ENCODE peak calls at places on chromosomes 16 and 17, in ten cellular contexts. H is GM23248, Q is astrocyte, I is hepatocyte, F is neural progenitor cell, E is PC-3, P is MM.1S, C is GM23338, M is fibroblast of lung, G is mammary epithelial cell. W is an unnamed sample.

GRCh38 chr17:67830440-67830839 is 5.1 kb downstream of the BPTF start:
- DNase-seq in G (no peak), Q (no peak), H (peak), F (peak), E (peak), C (peak), M (no peak), I (peak), P (no peak), W (no peak)

GRCh38 chr17:29789186-29790170 is 140.6 kb downstream of the SSH2 start:
- DNase-seq in H (peak), C (no peak), I (no peak), E (peak), P (no peak), F (peak), G (peak), M (peak), Q (peak), W (no peak)

GRCh38 chr17:27237890-27238289 is 56.0 kb upstream of the WSB1 start:
- DNase-seq in M (no peak), G (no peak), Q (no peak), C (no peak), P (no peak), I (no peak), E (no peak), H (no peak), F (no peak), W (no peak)

GRCh38 chr16:89545831-89546574 is 14.5 kb upstream of the RPL13 start:
- DNase-seq in G (no peak), E (no peak), C (no peak), M (no peak), H (no peak), F (no peak), I (peak), P (no peak), Q (no peak), W (no peak)

GRCh38 chr16:23535901-23536300 is 21.2 kb downstream of the EARS2 start:
- DNase-seq in H (peak), I (no peak), C (no peak), E (no peak), F (no peak), P (no peak), Q (peak), M (no peak), G (peak), W (no peak)

GRCh38 chr16:84730406-84731106 is 30.8 kb downstream of the USP10 start:
- DNase-seq in I (peak), C (peak), P (no peak), F (no peak), Q (peak), M (peak), H (peak), G (peak), E (peak), W (peak)

GRCh38 chr16:56606071-56606687 is 2.2 kb upstream of the MT2A start:
- DNase-seq in F (no peak), P (no peak), G (peak), Q (peak), H (peak), C (no peak), M (no peak), I (peak), E (peak), W (no peak)

GRCh38 chr16:25625620-25626019 is 66.1 kb upstream of the HS3ST4 start:
- DNase-seq in H (no peak), M (no peak), G (peak), Q (no peak), C (no peak), P (no peak), E (no peak), I (no peak), F (no peak), W (no peak)

GRCh38 chr17:79057727-79058400 is 16.8 kb upstream of the ENGASE start:
- DNase-seq in Q (no peak), E (no peak), I (no peak), C (no peak), M (no peak), G (no peak), P (no peak), H (no peak), F (no peak), W (no peak)

GRCh38 chr17:50560931-50561750 is 626 bp downstream of the CACNA1G start:
- DNase-seq in H (peak), P (no peak), G (no peak), Q (no peak), E (no peak), C (peak), F (peak), I (peak), M (no peak), W (no peak)

GRCh38 chr16:66580605-66581209 is 1.4 kb downstream of the CMTM2 start:
- DNase-seq in P (no peak), Q (peak), C (peak), H (peak), M (peak), E (peak), I (no peak), G (peak), F (peak), W (no peak)

GRCh38 chr17:32142857-32143524 is 689 bp downstream of the RHOT1 start:
- DNase-seq in Q (peak), P (peak), C (peak), M (peak), G (peak), H (peak), I (peak), E (peak), F (peak), W (peak)

GRCh38 chr17:10871914-10872313 is 34.0 kb upstream of the PIRT start:
- DNase-seq in C (no peak), Q (no peak), P (no peak), I (no peak), F (no peak), M (no peak), E (no peak), H (no peak), G (no peak), W (peak)

GRCh38 chr17:83064021-83064731 is 15.2 kb upstream of the METRNL start:
- DNase-seq in F (no peak), E (no peak), G (no peak), C (no peak), M (no peak), Q (no peak), H (no peak), I (no peak), P (no peak), W (no peak)

GRCh38 chr16:80147021-80147680 is 393.6 kb upstream of the DYNLRB2 start:
- DNase-seq in I (no peak), M (no peak), H (peak), F (no peak), Q (no peak), P (no peak), E (no peak), G (no peak), C (no peak), W (no peak)

GRCh38 chr16:67399749-67400704 is 6.7 kb upstream of the TPPP3 start:
- DNase-seq in C (no peak), F (no peak), P (no peak), Q (no peak), H (no peak), G (no peak), I (no peak), M (no peak), E (no peak), W (no peak)

GRCh38 chr17:2395258-2396170 is 5.3 kb downstream of the MNT start:
- DNase-seq in H (peak), G (no peak), F (no peak), P (no peak), Q (no peak), M (no peak), C (no peak), I (peak), E (peak), W (no peak)

GRCh38 chr16:68072038-68072695 is 13.0 kb upstream of the NFATC3 start:
- DNase-seq in M (peak), G (peak), H (peak), I (peak), C (no peak), P (no peak), F (no peak), E (peak), Q (no peak), W (no peak)

GRCh38 chr17:55466671-55467070 is 44.6 kb downstream of the SMIM36 start:
- DNase-seq in E (no peak), Q (no peak), C (peak), M (no peak), P (no peak), G (no peak), I (no peak), H (no peak), F (no peak), W (no peak)

GRCh38 chr16:85699628-85700027 is 10.9 kb upstream of the GINS2 start:
- DNase-seq in Q (peak), I (no peak), F (no peak), G (no peak), E (no peak), H (peak), M (peak), C (no peak), P (no peak), W (no peak)

GRCh38 chr16:84593825-84594724 is 23.8 kb downstream of the COTL1 start:
- DNase-seq in F (no peak), Q (no peak), E (no peak), C (peak), H (no peak), I (no peak), G (no peak), M (peak), P (peak), W (no peak)

GRCh38 chr16:87956169-87956770 is 5.0 kb downstream of the BANP start:
- DNase-seq in Q (peak), G (no peak), P (peak), F (peak), E (no peak), I (peak), M (peak), H (peak), C (peak), W (peak)

GRCh38 chr17:78042542-78042941 is 84.0 kb downstream of the TNRC6C start:
- DNase-seq in G (no peak), P (no peak), F (no peak), Q (no peak), H (no peak), C (no peak), E (no peak), M (no peak), I (no peak), W (no peak)

GRCh38 chr16:11615756-11616447 is 29.2 kb upstream of the LITAF start:
- DNase-seq in C (peak), M (no peak), E (no peak), Q (peak), H (no peak), I (no peak), G (no peak), F (no peak), P (no peak), W (no peak)

GRCh38 chr16:28324235-28324886 is 32.0 kb downstream of the SBK1 start:
- DNase-seq in M (no peak), E (peak), C (no peak), H (no peak), F (no peak), P (no peak), Q (no peak), G (no peak), I (peak), W (no peak)

GRCh38 chr16:11416228-11417001 is 71.2 kb downstream of the RMI2 start:
- DNase-seq in M (no peak), G (no peak), P (no peak), C (no peak), H (no peak), Q (no peak), E (no peak), F (no peak), I (no peak), W (no peak)

GRCh38 chr17:27475070-27475673 is 18.9 kb downstream of the KSR1 start:
- DNase-seq in P (no peak), H (no peak), M (no peak), G (peak), C (no peak), Q (no peak), I (no peak), F (no peak), E (no peak), W (no peak)

GRCh38 chr16:80318107-80318506 is 222.7 kb upstream of the DYNLRB2 start:
- DNase-seq in G (no peak), F (no peak), E (no peak), I (no peak), C (no peak), M (no peak), Q (no peak), H (no peak), P (no peak), W (no peak)

GRCh38 chr17:6374271-6374691 is 60.6 kb downstream of the AIPL1 start:
- DNase-seq in E (peak), M (no peak), I (peak), Q (peak), G (peak), P (no peak), F (peak), H (no peak), C (peak), W (no peak)

GRCh38 chr16:12613131-12613991 is 190.3 kb downstream of the CPPED1 start:
- DNase-seq in F (no peak), E (peak), Q (peak), C (peak), I (peak), G (peak), P (no peak), M (no peak), H (peak), W (peak)

GRCh38 chr16:80992676-80993292 is 13.9 kb downstream of the CMC2 start:
- DNase-seq in F (no peak), P (no peak), G (no peak), M (no peak), I (no peak), E (no peak), Q (no peak), C (no peak), H (peak), W (no peak)

GRCh38 chr17:1095093-1095852 is 84.5 kb downstream of the ABR start:
- DNase-seq in I (no peak), M (no peak), E (no peak), H (no peak), C (no peak), F (no peak), P (no peak), Q (no peak), G (no peak), W (no peak)

GRCh38 chr16:77459534-77460412 is 24.9 kb upstream of the ADAMTS18 start:
- DNase-seq in Q (no peak), P (no peak), F (no peak), H (no peak), M (no peak), I (no peak), G (no peak), E (no peak), C (no peak), W (no peak)

GRCh38 chr16:48408688-48409087 is 23.5 kb upstream of the SIAH1 start:
- DNase-seq in G (peak), M (peak), F (no peak), I (no peak), P (no peak), H (peak), Q (peak), E (peak), C (no peak), W (no peak)

GRCh38 chr17:72258711-72259110 is 137.9 kb downstream of the SOX9 start:
- DNase-seq in H (no peak), C (no peak), Q (no peak), I (no peak), F (no peak), E (no peak), M (no peak), G (no peak), P (no peak), W (no peak)

GRCh38 chr17:76373481-76373825 is 11.0 kb upstream of the SPHK1 start:
- DNase-seq in P (no peak), C (no peak), I (no peak), F (peak), E (no peak), M (no peak), Q (no peak), H (no peak), G (no peak), W (no peak)

GRCh38 chr16:23745263-23745662 is 9.6 kb upstream of the CHP2 start:
- DNase-seq in M (no peak), H (no peak), E (no peak), F (no peak), P (no peak), C (no peak), G (no peak), Q (no peak), I (no peak), W (no peak)

GRCh38 chr17:73770115-73770848 is 126.0 kb upstream of the SDK2 start:
- DNase-seq in C (no peak), H (peak), E (peak), G (peak), F (no peak), Q (peak), P (no peak), I (peak), M (peak), W (no peak)

GRCh38 chr16:53034306-53034705 is 18.4 kb downstream of the CHD9NB start:
- DNase-seq in P (no peak), H (peak), E (no peak), C (no peak), F (no peak), Q (peak), G (peak), I (no peak), M (no peak), W (no peak)

GRCh38 chr17:15311996-15312395 is 29.4 kb downstream of the TEKT3 start:
- DNase-seq in E (no peak), G (no peak), M (no peak), H (no peak), P (no peak), Q (no peak), C (no peak), I (no peak), F (no peak), W (no peak)
- TF ChIP-seq EZH2 in E (no peak), G (no peak), M (no peak), H (no peak), P (no peak), Q (no peak), C (no peak), I (no peak), F (no peak), W (no peak)

GRCh38 chr17:48754500-48755261 is 26.1 kb upstream of the HOXB13 start:
- DNase-seq in H (no peak), F (peak), M (no peak), E (no peak), Q (no peak), I (no peak), P (no peak), G (no peak), C (peak), W (no peak)
- TF ChIP-seq EZH2 in H (peak), F (peak), M (peak), E (no peak), Q (peak), I (peak), P (no peak), G (peak), C (peak), W (no peak)

DNA sequence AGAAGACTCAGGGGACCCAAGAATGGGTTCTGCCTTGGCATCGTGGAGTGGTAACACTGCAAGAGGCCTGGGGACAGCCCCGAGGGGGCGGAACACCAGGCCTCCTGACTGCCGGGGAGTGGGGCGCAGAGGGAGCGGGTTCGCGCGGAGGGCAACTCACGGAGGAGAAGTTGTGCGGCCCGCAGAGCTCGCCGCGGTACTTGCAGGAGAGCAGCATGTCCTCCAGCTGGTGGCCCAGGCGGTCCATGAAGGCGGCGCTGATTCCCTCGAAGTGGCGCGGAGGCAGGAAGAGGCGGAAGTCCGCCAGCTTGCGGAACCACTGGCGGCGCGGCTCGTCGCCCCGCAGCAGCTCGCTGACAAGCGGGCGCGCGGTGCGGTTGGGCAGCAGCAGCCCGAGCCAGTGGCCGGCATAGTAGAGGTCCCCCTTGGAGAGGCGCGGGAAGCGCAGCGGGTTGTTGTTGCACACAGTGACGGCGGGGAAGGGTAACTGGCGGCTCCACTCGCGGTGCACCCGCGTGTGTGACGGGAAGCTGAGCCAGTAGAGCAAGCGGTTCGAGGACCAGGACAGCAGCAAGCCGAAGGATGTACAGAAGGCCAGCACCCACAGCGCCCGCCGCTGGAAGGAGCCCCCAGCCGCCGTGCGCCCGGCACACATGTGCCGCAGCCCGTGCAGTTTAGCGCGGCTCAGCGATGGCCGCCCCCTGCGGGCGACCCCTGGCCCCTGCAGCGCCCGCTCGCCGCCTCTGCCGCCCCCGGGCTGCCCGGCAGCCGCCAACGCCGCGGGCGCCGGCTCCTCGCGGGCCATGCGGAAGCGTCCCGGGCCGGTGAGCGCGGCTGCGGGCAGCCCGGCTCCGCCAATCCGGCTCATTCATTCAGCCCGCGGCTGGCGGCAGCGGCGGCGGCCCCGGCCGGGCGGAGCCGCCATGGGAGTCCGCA is 1.6 kb downstream of the ASIC2 start:
- DNase-seq in H (peak), M (peak), C (peak), P (no peak), Q (peak), G (peak), E (no peak), I (peak), F (peak), W (no peak)
- TF ChIP-seq EZH2 in H (peak), M (peak), C (peak), P (no peak), Q (peak), G (no peak), E (no peak), I (peak), F (peak), W (no peak)

GRCh38 chr16:32116080-32116479 is 137.0 kb upstream of the TP53TG3D start:
- DNase-seq in Q (no peak), E (no peak), F (no peak), I (peak), M (no peak), G (no peak), H (peak), P (peak), C (no peak), W (peak)
- TF ChIP-seq EZH2 in Q (no peak), E (peak), F (no peak), I (no peak), M (peak), G (peak), H (peak), P (no peak), C (no peak), W (peak)

GRCh38 chr17:39605492-39606433 is 2.0 kb downstream of the NEUROD2 start:
- DNase-seq in I (no peak), C (peak), G (peak), H (no peak), F (peak), Q (no peak), M (peak), E (no peak), P (no peak), W (no peak)
- TF ChIP-seq EZH2 in I (peak), C (peak), G (peak), H (peak), F (peak), Q (peak), M (peak), E (peak), P (no peak), W (no peak)

GRCh38 chr17:61718022-61718421 is 127.0 kb upstream of the NACA2 start:
- DNase-seq in I (no peak), P (no peak), F (no peak), G (no peak), M (no peak), E (no peak), H (no peak), C (no peak), Q (no peak), W (no peak)
- TF ChIP-seq EZH2 in I (no peak), P (no peak), F (no peak), G (no peak), M (no peak), E (no peak), H (no peak), C (no peak), Q (no peak), W (no peak)

GRCh38 chr17:44543905-44544523 is 13.3 kb upstream of the FZD2 start:
- DNase-seq in Q (no peak), G (no peak), M (peak), I (no peak), E (no peak), P (no peak), F (no peak), C (no peak), H (no peak), W (no peak)
- TF ChIP-seq EZH2 in Q (no peak), G (no peak), M (no peak), I (no peak), E (no peak), P (no peak), F (no peak), C (no peak), H (no peak), W (no peak)

GRCh38 chr17:9022553-9023388 is 1.5 kb downstream of the NTN1 start:
- DNase-seq in I (peak), C (peak), F (peak), H (peak), G (peak), M (peak), E (no peak), P (no peak), Q (peak), W (no peak)
- TF ChIP-seq EZH2 in I (peak), C (peak), F (peak), H (peak), G (no peak), M (peak), E (no peak), P (no peak), Q (peak), W (no peak)

GRCh38 chr16:54928421-54929089 is 2.1 kb upstream of the IRX5 start:
- DNase-seq in Q (no peak), E (no peak), P (peak), H (peak), C (peak), M (no peak), I (peak), F (peak), G (peak), W (peak)

GRCh38 chr16:54929090-54930033 is 1.3 kb upstream of the IRX5 start:
- DNase-seq in C (peak), G (peak), H (peak), P (peak), F (peak), M (peak), Q (peak), E (peak), I (peak), W (peak)

GRCh38 chr16:54927125-54928015 is 3.3 kb upstream of the IRX5 start:
- DNase-seq in C (no peak), I (no peak), F (no peak), P (peak), M (no peak), E (no peak), Q (no peak), G (peak), H (no peak), W (no peak)

GRCh38 chr16:54926166-54926838 is 4.4 kb upstream of the IRX5 start:
- DNase-seq in G (peak), C (no peak), H (peak), F (no peak), E (no peak), I (no peak), Q (peak), M (no peak), P (peak), W (no peak)

GRCh38 chr16:54928016-54928356 is 2.7 kb upstream of the IRX5 start:
- DNase-seq in H (peak), I (peak), Q (no peak), G (peak), C (peak), E (no peak), F (peak), M (no peak), P (peak), W (peak)
- TF ChIP-seq EZH2 in H (no peak), I (no peak), Q (peak), G (no peak), C (peak), E (no peak), F (no peak), M (peak), P (no peak), W (no peak)